ENCODE peak calls at places on chromosomes 1 and 21, in four cellular contexts. W is adrenal gland, M is fibroblast of the aortic adventitia, H is Caco-2. X is an unnamed sample.

GRCh38 chr1:150017206-150017750 is 6.8 kb upstream of the OTUD7B start:
- DNase-seq in W (no peak), M (no peak), H (peak), X (no peak)

GRCh38 chr1:41175546-41175945 is 66.6 kb downstream of the SCMH1 start:
- DNase-seq in W (no peak), M (peak), H (no peak), X (no peak)

GRCh38 chr1:23593556-23594148 is 34.4 kb upstream of the ID3 start:
- DNase-seq in W (peak), M (no peak), H (peak), X (peak)

GRCh38 chr1:234676103-234676594 is 66.2 kb upstream of the IRF2BP2 start:
- DNase-seq in W (peak), M (peak), H (peak), X (peak)

GRCh38 chr21:46665566-46665965 is 30.1 kb downstream of the PRMT2 start:
- DNase-seq in W (no peak), M (no peak), H (no peak), X (no peak)

GRCh38 chr1:18154431-18155194 is 47.0 kb downstream of the IGSF21 start:
- DNase-seq in W (no peak), M (no peak), H (no peak), X (no peak)

GRCh38 chr1:231626951-231627614 is 493 bp downstream of the DISC1 start:
- DNase-seq in W (peak), M (peak), H (peak), X (peak)

GRCh38 chr1:27099154-27099903 is 55.6 kb downstream of the SLC9A1 start:
- DNase-seq in W (peak), M (peak), H (peak), X (no peak)

GRCh38 chr1:236687273-236687672 is 974 bp downstream of the ACTN2 start:
- DNase-seq in W (no peak), M (no peak), H (no peak), X (no peak)

GRCh38 chr21:42384184-42384583 is 11.7 kb downstream of the TMPRSS3 start:
- DNase-seq in W (no peak), M (no peak), H (no peak), X (no peak)

GRCh38 chr1:235993652-235994051 is 71.2 kb downstream of the NID1 start:
- DNase-seq in W (no peak), M (no peak), H (no peak), X (no peak)

GRCh38 chr1:108049083-108049819 is 84.3 kb upstream of the VAV3 start:
- DNase-seq in W (no peak), M (no peak), H (peak), X (no peak)

GRCh38 chr1:195908121-195908520 is 700.1 kb downstream of the KCNT2 start:
- DNase-seq in W (no peak), M (peak), H (no peak), X (no peak)

GRCh38 chr21:45069711-45070110 is 4.7 kb upstream of the ADARB1 start:
- DNase-seq in W (no peak), M (no peak), H (no peak), X (no peak)

GRCh38 chr1:93448983-93449805 is 1.3 kb downstream of the FNBP1L start:
- DNase-seq in W (peak), M (peak), H (peak), X (peak)

GRCh38 chr21:42343963-42344510 is 6.8 kb downstream of the TFF2 start:
- DNase-seq in W (no peak), M (no peak), H (no peak), X (no peak)

GRCh38 chr1:158007180-158007579 is 13.7 kb downstream of the KIRREL1 start:
- DNase-seq in W (no peak), M (no peak), H (no peak), X (no peak)

GRCh38 chr1:16043950-16044349 is 368 bp downstream of the CLCNKB start:
- DNase-seq in W (no peak), M (no peak), H (no peak), X (no peak)

GRCh38 chr1:63343922-63344321 is 21.6 kb downstream of the FOXD3 start:
- DNase-seq in W (no peak), M (no peak), H (no peak), X (no peak)

GRCh38 chr1:34591751-34592629 is 162.9 kb upstream of the GJB5 start:
- DNase-seq in W (no peak), M (peak), H (no peak), X (no peak)

GRCh38 chr1:68459091-68459490 is 9.3 kb upstream of the RPE65 start:
- DNase-seq in W (no peak), M (no peak), H (no peak), X (no peak)

GRCh38 chr1:223197923-223198627 is 55.0 kb upstream of the TLR5 start:
- DNase-seq in W (no peak), M (no peak), H (no peak), X (no peak)

GRCh38 chr1:221557024-221557423 is 184.9 kb downstream of the DUSP10 start:
- DNase-seq in W (no peak), M (no peak), H (no peak), X (no peak)

GRCh38 chr1:68551459-68551858 is 54.6 kb upstream of the DEPDC1 start:
- DNase-seq in W (no peak), M (no peak), H (no peak), X (no peak)

GRCh38 chr1:42684139-42684538 is 1.9 kb downstream of the YBX1 start:
- DNase-seq in W (no peak), M (peak), H (no peak), X (no peak)

GRCh38 chr1:30908886-30909777 is 574 bp upstream of the SDC3 start:
- DNase-seq in W (peak), M (no peak), H (no peak), X (no peak)

GRCh38 chr1:17653728-17654351 is 101.3 kb upstream of the ACTL8 start:
- DNase-seq in W (peak), M (peak), H (peak), X (no peak)

GRCh38 chr1:8202182-8202905 is 115.6 kb upstream of the SLC45A1 start:
- DNase-seq in W (peak), M (peak), H (peak), X (peak)

GRCh38 chr21:36097427-36098230 is 27.8 kb downstream of the CBR1 start:
- DNase-seq in W (no peak), M (peak), H (no peak), X (no peak)

GRCh38 chr1:205810448-205811157 is 2.4 kb downstream of the SLC41A1 start:
- DNase-seq in W (no peak), M (peak), H (peak), X (no peak)

GRCh38 chr1:60431593-60431992 is 358.0 kb upstream of the C1orf87 start:
- DNase-seq in W (no peak), M (no peak), H (no peak), X (no peak)

GRCh38 chr1:75522389-75522788 is 88.5 kb downstream of the SLC44A5 start:
- DNase-seq in W (peak), M (peak), H (no peak), X (no peak)

GRCh38 chr21:37365657-37366487 is 701 bp upstream of the DYRK1A start:
- DNase-seq in W (peak), M (peak), H (peak), X (peak)

GRCh38 chr1:51930329-51930728 is 51.8 kb upstream of the NRDC start:
- DNase-seq in W (no peak), M (no peak), H (no peak), X (no peak)

GRCh38 chr21:21851657-21852056 is 853.4 kb downstream of the NCAM2 start:
- DNase-seq in W (no peak), M (no peak), H (no peak), X (no peak)

GRCh38 chr1:45050931-45051748 is 39.1 kb downstream of the UROD start:
- DNase-seq in W (no peak), M (no peak), H (no peak), X (no peak)
- H3K4me3 ChIP-seq in W (no peak), M (no peak), H (no peak), X (no peak)

DNA sequence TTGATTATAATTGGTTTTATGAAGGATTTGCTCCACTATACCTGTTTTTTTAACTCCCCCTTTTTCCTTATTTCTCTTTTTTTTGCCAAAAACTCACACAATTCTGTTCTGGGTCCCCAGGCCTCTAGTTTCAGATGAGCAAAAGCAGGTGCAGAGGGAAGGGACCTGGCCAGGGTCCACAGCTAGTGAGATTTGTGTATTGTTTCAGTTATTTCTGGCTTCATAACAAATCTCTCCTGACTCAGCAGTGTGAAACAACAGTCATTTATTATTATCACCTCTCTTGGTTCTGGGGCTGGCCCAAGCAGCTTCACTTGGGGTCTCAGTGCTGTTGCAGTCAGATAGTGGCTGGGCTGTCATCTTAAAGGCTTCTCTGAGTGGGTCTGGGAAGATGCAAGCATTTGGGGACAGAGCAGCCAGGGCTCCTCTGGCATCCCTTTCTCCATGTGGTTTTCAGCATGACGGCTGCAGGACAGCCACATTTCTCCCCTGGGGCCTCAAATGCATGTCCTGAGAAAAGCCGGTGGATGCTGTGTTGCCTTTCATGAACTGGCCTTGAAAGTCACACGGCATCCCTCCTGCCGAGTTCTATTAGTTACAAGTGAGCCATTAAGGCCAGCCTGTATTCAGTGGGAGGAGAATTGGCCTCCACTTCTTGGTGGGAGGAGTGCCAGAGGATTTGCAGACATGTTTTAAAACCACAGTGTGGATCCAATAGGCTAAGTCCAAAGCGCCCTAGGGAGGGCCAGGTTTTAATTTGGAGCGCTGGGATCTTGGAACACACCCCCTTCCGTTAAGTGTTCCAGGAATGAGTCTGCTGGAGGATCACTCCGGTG is 137.1 kb downstream of the CAMTA1 start:
- DNase-seq in W (peak), M (peak), H (no peak), X (peak)
- H3K4me3 ChIP-seq in W (no peak), M (no peak), H (no peak), X (no peak)

GRCh38 chr1:20356850-20357459 is 66.3 kb downstream of the VWA5B1 start:
- DNase-seq in W (no peak), M (no peak), H (no peak), X (peak)

GRCh38 chr1:20357796-20358195 is 67.1 kb downstream of the VWA5B1 start:
- DNase-seq in W (no peak), M (no peak), H (no peak), X (no peak)

GRCh38 chr1:20361401-20361800 is 70.7 kb downstream of the VWA5B1 start:
- DNase-seq in W (no peak), M (no peak), H (no peak), X (no peak)

GRCh38 chr1:20359451-20360330 is 69.0 kb downstream of the VWA5B1 start:
- DNase-seq in W (peak), M (no peak), H (no peak), X (no peak)

DNA sequence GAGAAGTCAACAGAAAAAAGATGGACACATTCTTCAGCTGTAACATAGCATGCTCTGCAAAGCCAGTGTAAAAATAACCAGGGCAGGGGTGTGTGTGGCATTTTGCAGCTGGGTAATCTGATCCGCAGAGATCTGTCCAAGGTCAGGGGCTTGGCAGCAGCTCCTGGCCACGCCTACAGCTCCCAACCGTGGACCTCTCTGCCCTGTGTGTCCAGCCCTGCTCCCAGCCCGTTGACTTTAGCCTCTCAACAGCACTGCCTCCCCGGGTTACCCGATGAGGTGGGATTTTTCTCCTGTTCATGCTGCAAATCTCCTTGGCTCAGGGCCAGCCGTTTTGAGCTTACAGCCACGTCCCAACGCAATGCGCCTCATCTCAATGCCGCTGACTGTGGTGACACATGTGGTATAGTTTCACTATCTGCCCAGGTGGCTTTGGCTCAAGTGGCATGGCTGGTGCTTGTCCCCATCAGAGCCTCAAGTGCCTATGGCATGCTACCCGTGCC is 68.1 kb downstream of the VWA5B1 start:
- DNase-seq in W (peak), M (peak), H (no peak), X (peak)
- H3K4me3 ChIP-seq in W (no peak), M (no peak), H (no peak), X (no peak)

GRCh38 chr1:109392037-109392787 is 5.5 kb downstream of the SORT1 start:
- DNase-seq in W (peak), M (no peak), H (no peak), X (no peak)
- H3K4me3 ChIP-seq in W (no peak), M (no peak), H (no peak), X (no peak)

GRCh38 chr1:155131285-155131684 is 3.6 kb downstream of the EFNA1 start:
- DNase-seq in W (no peak), M (no peak), H (no peak), X (peak)

GRCh38 chr1:155128469-155128754 is 736 bp downstream of the EFNA1 start:
- DNase-seq in W (no peak), M (no peak), H (no peak), X (no peak)

GRCh38 chr1:155131846-155132245 is 3.8 kb upstream of the SLC50A1 start:
- DNase-seq in W (no peak), M (no peak), H (no peak), X (no peak)

GRCh38 chr1:155128755-155129473 is 1.2 kb downstream of the EFNA1 start:
- DNase-seq in W (peak), M (no peak), H (peak), X (peak)

GRCh38 chr1:155130272-155131006 is 2.8 kb downstream of the EFNA1 start:
- DNase-seq in W (no peak), M (no peak), H (no peak), X (no peak)
- H3K4me3 ChIP-seq in W (no peak), M (no peak), H (peak), X (peak)

GRCh38 chr1:1461721-1462317 is 9.7 kb upstream of the ATAD3B start:
- DNase-seq in W (no peak), M (no peak), H (no peak), X (no peak)

GRCh38 chr1:1462318-1462966 is 9.1 kb upstream of the ATAD3B start:
- DNase-seq in W (no peak), M (peak), H (no peak), X (peak)

GRCh38 chr1:1460540-1461130 is 10.9 kb upstream of the ATAD3B start:
- DNase-seq in W (no peak), M (no peak), H (no peak), X (no peak)

DNA sequence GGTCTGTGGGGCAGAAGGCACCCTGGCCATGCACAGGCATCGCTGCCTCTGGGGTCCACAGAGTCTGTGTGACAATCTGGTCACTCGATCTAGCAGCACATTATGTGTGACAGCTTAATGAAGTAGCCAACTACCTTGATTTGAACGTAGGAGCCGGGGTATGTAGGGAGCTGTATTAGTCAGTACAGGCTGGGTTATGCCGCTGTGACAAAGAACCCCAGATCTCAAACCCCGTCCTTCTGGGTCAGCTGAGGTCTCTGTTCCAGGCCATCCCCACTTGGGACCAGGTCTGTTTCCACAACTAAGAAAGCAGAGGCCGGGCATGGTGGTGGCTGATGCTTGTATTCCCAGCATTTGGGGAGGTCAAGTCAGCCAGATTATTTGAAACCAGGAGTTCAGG is 8.3 kb upstream of the ATAD3B start:
- DNase-seq in W (no peak), M (no peak), H (no peak), X (no peak)
- H3K4me3 ChIP-seq in W (no peak), M (no peak), H (no peak), X (no peak)

GRCh38 chr1:240092301-240093119 is 827 bp downstream of the FMN2 start:
- DNase-seq in W (peak), M (peak), H (peak), X (no peak)
- H3K4me3 ChIP-seq in W (no peak), M (peak), H (no peak), X (peak)

DNA sequence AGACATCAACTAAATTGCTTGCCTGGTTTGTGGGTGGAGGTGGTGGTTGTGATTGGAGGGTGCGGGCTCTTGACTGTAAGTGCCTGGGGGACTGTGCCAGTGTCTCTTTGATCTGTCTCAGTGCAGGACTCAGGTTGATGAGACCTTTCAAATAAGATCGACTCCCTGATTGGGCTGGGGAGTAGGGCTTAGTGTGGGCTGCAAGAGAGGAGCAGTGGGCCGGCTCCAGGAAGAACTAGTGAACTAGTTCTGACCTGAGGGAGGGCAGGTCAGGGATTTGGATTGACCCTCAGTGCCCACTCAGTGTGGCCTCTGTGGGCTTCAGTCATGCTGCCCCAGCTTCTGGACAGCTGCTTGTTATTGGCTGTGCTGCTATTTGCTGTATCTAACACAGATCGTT is 130.6 kb upstream of the CACNA1E start:
- DNase-seq in W (no peak), M (no peak), H (no peak), X (no peak)
- H3K4me3 ChIP-seq in W (no peak), M (no peak), H (no peak), X (no peak)

DNA sequence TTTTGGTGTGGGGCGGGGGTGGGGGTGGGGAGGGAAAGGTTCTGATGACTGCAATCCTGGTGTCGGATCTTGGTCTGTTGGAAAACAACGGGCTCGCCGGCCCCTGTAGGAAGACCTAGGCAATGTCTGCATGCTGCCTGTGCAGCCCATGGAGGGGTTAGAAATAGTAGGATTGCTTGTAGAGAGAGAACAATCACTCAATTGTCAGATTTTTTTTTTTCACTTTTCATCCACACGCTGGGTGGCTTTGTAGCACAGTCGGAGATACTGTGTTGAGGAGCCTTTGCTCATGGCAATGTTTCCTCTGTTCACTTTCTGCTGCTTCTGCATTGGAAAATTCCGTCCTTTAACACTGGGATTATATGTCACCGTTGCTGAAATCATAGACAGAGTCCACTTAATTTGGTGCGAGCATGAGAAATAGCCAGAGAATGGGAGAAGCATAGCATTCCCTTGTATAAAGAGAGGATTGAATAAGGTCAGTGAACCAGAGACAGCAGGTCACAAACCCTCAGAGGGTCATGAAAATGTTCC is 107.5 kb downstream of the MRPS6 start:
- DNase-seq in W (no peak), M (no peak), H (no peak), X (no peak)
- H3K4me3 ChIP-seq in W (no peak), M (no peak), H (no peak), X (no peak)

GRCh38 chr1:156245451-156246232 is 2.2 kb downstream of the PAQR6 start:
- DNase-seq in W (no peak), M (no peak), H (no peak), X (no peak)
- H3K4me3 ChIP-seq in W (no peak), M (no peak), H (no peak), X (peak)